ENCODE peak calls at places on chromosome 13, in seven cellular contexts. P is neural crest cell, B is heart right ventricle, J is GM13976, L is choroid plexus epithelial cell, I is HFF-Myc, K is epithelial cell of esophagus. W is an unnamed sample.

GRCh38 chr13:51946163-51946669 is 65.0 kb downstream of the ATP7B start:
- DNase-seq in I (no peak), L (no peak), J (no peak), P (no peak), B (no peak), K (no peak), W (no peak)

GRCh38 chr13:46572758-46573384 is 19.9 kb downstream of the LRCH1 start:
- DNase-seq in K (no peak), B (no peak), P (no peak), I (no peak), L (no peak), J (no peak), W (no peak)

GRCh38 chr13:31200636-31200970 is 828 bp downstream of the B3GLCT start:
- DNase-seq in L (no peak), K (no peak), J (no peak), P (peak; percentile 47), I (no peak), B (peak; percentile 66), W (peak; percentile 39)

GRCh38 chr13:99373436-99373835 is 66.2 kb upstream of the GPR183 start:
- DNase-seq in L (no peak), K (no peak), I (no peak), J (no peak), B (no peak), P (no peak), W (no peak)

GRCh38 chr13:29535663-29536655 is 59.5 kb downstream of the SLC7A1 start:
- DNase-seq in J (no peak), B (no peak), L (no peak), I (no peak), K (no peak), P (no peak), W (no peak)

GRCh38 chr13:75312884-75313520 is 169.0 kb downstream of the TBC1D4 start:
- DNase-seq in I (no peak), P (no peak), K (no peak), L (no peak), B (no peak), J (no peak), W (peak; percentile 86)

GRCh38 chr13:52760078-52760477 is 20.5 kb upstream of the CNMD start:
- DNase-seq in P (no peak), L (no peak), J (no peak), B (no peak), K (no peak), I (no peak), W (no peak)

GRCh38 chr13:27425918-27426630 is 1.7 kb downstream of the GTF3A start:
- DNase-seq in B (peak; percentile 64), K (peak; percentile 93), I (peak; percentile 68), P (no peak), L (peak; percentile 80), J (peak; percentile 43), W (peak; percentile 90)

GRCh38 chr13:50236898-50237318 is 221.7 kb downstream of the KCNRG start:
- DNase-seq in L (peak; percentile 64), P (no peak), K (no peak), B (no peak), J (peak; percentile 68), I (no peak), W (peak; percentile 72)

GRCh38 chr13:87244256-87244870 is 426.8 kb upstream of the SLITRK5 start:
- DNase-seq in K (no peak), I (no peak), J (no peak), B (no peak), L (peak; percentile 8), P (no peak), W (no peak)

GRCh38 chr13:50990050-50990449 is 80.5 kb downstream of the RNASEH2B start:
- DNase-seq in J (no peak), L (no peak), K (no peak), B (no peak), P (no peak), I (no peak), W (no peak)

GRCh38 chr13:36920612-36921185 is 661 bp upstream of the SMAD9 start:
- DNase-seq in L (no peak), B (no peak), I (no peak), P (no peak), J (no peak), K (no peak), W (no peak)

GRCh38 chr13:78875792-78876580 is 217.0 kb upstream of the OBI1 start:
- DNase-seq in I (no peak), J (peak; percentile 22), P (no peak), B (no peak), K (no peak), L (no peak), W (peak; percentile 29)

GRCh38 chr13:76790519-76791289 is 95.5 kb downstream of the KCTD12 start:
- DNase-seq in P (no peak), J (no peak), K (peak; percentile 3), I (no peak), B (no peak), L (peak; percentile 47), W (no peak)

GRCh38 chr13:52454459-52454824 is 836 bp upstream of the CKAP2 start:
- DNase-seq in J (peak; percentile 53), B (no peak), P (no peak), I (no peak), L (peak; percentile 17), K (peak; percentile 92), W (peak; percentile 31)

GRCh38 chr13:87280139-87280538 is 391.0 kb upstream of the SLITRK5 start:
- DNase-seq in P (no peak), B (no peak), L (peak; percentile 25), I (no peak), J (no peak), K (peak; percentile 14), W (no peak)

GRCh38 chr13:102847272-102848234 is 1.7 kb downstream of the ERCC5 start:
- DNase-seq in J (no peak), B (no peak), P (no peak), L (peak; percentile 71), I (no peak), K (peak; percentile 51), W (peak; percentile 36)

GRCh38 chr13:102846261-102847015 is 606 bp downstream of the ERCC5 start:
- DNase-seq in I (no peak), L (peak; percentile 52), P (peak; percentile 7), J (peak; percentile 41), B (peak; percentile 24), K (peak; percentile 59), W (peak; percentile 70)

GRCh38 chr13:102845289-102845629 is 573 bp upstream of the ERCC5 start:
- DNase-seq in I (no peak), L (no peak), B (no peak), J (no peak), K (no peak), P (no peak), W (no peak)

GRCh38 chr13:102848956-102849355 is 3.1 kb downstream of the ERCC5 start:
- DNase-seq in J (no peak), K (no peak), L (no peak), I (no peak), B (no peak), P (no peak), W (no peak)

DNA sequence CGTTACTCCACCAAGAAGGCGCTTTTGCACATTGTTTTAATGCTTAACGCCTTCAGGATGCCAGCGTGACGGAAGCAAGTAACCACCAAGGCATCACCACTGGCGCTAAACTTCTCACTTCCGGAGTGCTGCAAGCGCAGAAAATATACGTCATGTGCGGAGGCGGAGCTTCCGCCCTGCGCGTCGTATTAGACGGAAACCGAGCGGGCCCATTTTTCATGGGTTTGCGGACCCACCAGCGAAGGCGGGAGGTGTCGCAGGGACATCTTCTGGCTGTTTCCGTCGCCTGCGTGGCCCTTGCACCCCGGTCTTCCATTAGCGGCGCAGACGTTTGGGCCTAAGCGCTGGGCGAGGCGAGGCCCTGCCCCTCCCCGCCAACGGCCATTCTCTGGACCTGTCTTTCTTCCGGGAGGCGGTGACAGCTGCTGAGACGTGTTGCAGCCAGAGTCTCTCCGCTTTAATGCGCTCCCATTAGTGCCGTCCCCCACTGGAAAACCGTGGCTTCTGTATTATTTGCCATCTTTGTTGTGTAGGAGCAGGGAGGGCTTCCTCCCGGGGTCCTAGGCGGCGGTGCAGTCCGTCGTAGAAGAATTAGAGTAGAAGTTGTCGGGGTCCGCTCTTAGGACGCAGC is at the start of gene ERCC5:
- DNase-seq in L (peak; percentile 96), P (peak; percentile 93), J (peak; percentile 83), K (peak; percentile 97), B (peak; percentile 93), I (peak; percentile 89), W (peak; percentile 97)
- TF ChIP-seq CTCF in L (no peak), P (no peak), J (peak; percentile 29), K (no peak), B (no peak), I (no peak), W (no peak)

DNA sequence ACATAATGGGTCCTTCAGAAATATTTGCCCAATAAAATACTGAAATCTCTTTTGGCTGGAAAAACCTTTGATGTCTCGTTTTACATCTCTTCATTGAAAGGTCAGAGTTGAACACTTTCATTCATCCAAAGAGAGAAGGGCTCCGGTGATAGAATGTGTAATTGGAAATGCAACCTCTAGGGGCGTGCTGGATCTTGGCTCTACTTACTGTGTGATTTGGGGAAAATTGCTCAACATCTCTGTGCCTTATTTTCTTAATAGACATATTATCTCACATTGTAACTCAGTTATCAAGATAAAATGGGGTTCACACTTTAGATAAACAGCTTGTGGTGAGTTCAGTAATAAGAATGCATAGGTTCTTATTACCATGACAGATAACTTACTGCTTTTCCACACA is 1444.1 kb downstream of the SLITRK5 start:
- DNase-seq in K (no peak), L (no peak), I (no peak), J (no peak), B (no peak), P (no peak), W (no peak)
- TF ChIP-seq CTCF in K (peak; percentile 15), L (peak; percentile 2), I (no peak), J (no peak), B (no peak), P (peak; percentile 42), W (no peak)

GRCh38 chr13:91304740-91305139 is 42.7 kb upstream of the MIR17HG start:
- DNase-seq in I (no peak), P (no peak), J (no peak), B (no peak), L (no peak), K (no peak), W (no peak)

GRCh38 chr13:91307887-91308286 is 39.6 kb upstream of the MIR17HG start:
- DNase-seq in L (no peak), K (no peak), I (no peak), P (no peak), J (no peak), B (no peak), W (no peak)

GRCh38 chr13:91305652-91306051 is 41.8 kb upstream of the MIR17HG start:
- DNase-seq in I (no peak), B (no peak), L (no peak), K (no peak), J (no peak), P (no peak), W (no peak)

GRCh38 chr13:91311491-91311890 is 36.0 kb upstream of the MIR17HG start:
- DNase-seq in B (no peak), L (no peak), I (no peak), J (no peak), P (no peak), K (no peak), W (no peak)

GRCh38 chr13:91308299-91308698 is 39.2 kb upstream of the MIR17HG start:
- DNase-seq in I (no peak), K (no peak), P (no peak), L (peak; percentile 4), B (no peak), J (no peak), W (no peak)
- TF ChIP-seq CTCF in I (no peak), K (peak; percentile 37), P (peak; percentile 26), L (no peak), B (no peak), J (peak; percentile 33), W (peak; percentile 7)

DNA sequence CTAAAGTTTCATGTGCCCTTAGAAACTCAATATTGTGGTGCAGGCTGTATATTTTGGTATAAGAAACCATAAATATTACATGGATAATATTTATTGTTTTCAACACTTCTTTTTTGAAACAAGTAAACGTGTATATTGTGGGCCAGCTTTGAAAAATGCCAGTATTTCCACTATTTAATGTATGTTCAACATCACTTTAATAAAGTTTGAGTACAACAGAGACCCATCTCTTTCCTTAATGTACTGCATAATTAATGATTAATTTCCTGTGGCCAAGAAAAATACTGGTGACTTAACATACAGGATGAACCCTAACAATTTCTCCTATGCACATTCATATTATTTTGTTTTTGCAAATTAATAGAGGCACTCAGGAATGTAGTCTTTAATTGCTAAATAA is 2891.5 kb downstream of the PCDH9 start:
- DNase-seq in B (no peak), L (no peak), K (no peak), J (no peak), P (no peak), I (no peak), W (no peak)
- TF ChIP-seq CTCF in B (no peak), L (no peak), K (no peak), J (no peak), P (no peak), I (no peak), W (no peak)